ENCODE peak calls at places on chromosomes 4 and X, in ten cellular contexts. F is T-helper 1 cell, I is K562, S is Daoy, O is AG09309, W is AG10803, G is NCI-H1417 treated with DMSO at 0.1 percent for 48 hours, H is naive B cell, Z is head of caudate nucleus, Q is immature natural killer cell. L is an unnamed sample.
A peak's percentile ranks its signal among the peaks of the same experiment; 100 is the strongest.

GRCh38 chr4:54296548-54297203 is 67.6 kb downstream of the PDGFRA start:
- DNase-seq in F (no peak), I (no peak), S (no peak), O (no peak), W (no peak), G (no peak), H (no peak), Z (peak; percentile 53), Q (no peak), L (no peak)

GRCh38 chr4:144621681-144622080 is 24.3 kb upstream of the HHIP start:
- DNase-seq in F (no peak), I (no peak), S (no peak), O (no peak), W (no peak), G (no peak), H (no peak), Z (no peak), Q (no peak), L (no peak)

GRCh38 chr4:128288689-128289106 is 1.1 kb upstream of the PGRMC2 start:
- DNase-seq in F (peak; percentile 35), I (peak; percentile 65), S (peak; percentile 5), O (no peak), W (peak; percentile 34), G (no peak), H (no peak), Z (no peak), Q (peak; percentile 79), L (no peak)

GRCh38 chr4:128155231-128155855 is 94.2 kb downstream of the LARP1B start:
- DNase-seq in F (no peak), I (no peak), S (no peak), O (no peak), W (no peak), G (no peak), H (no peak), Z (no peak), Q (no peak), L (no peak)

GRCh38 chr4:87120411-87121162 is 99.8 kb downstream of the KLHL8 start:
- DNase-seq in F (no peak), I (no peak), S (no peak), O (no peak), W (no peak), G (no peak), H (no peak), Z (peak; percentile 60), Q (no peak), L (no peak)

GRCh38 chrX:47707031-47707780 is 48.2 kb upstream of the UXT start:
- DNase-seq in F (no peak), I (peak; percentile 58), S (no peak), O (no peak), W (peak; percentile 41), G (no peak), H (no peak), Z (no peak), Q (no peak), L (no peak)

GRCh38 chr4:184416913-184417734 is 57.2 kb downstream of the IRF2 start:
- DNase-seq in F (peak; percentile 18), I (no peak), S (peak; percentile 13), O (no peak), W (no peak), G (no peak), H (peak; percentile 41), Z (no peak), Q (peak; percentile 63), L (no peak)

GRCh38 chr4:95217197-95217596 is 331.6 kb downstream of the UNC5C start:
- DNase-seq in F (no peak), I (no peak), S (no peak), O (no peak), W (no peak), G (no peak), H (no peak), Z (no peak), Q (no peak), L (no peak)

GRCh38 chr4:109665783-109666455 is 37.3 kb downstream of the CASP6 start:
- DNase-seq in F (no peak), I (no peak), S (no peak), O (no peak), W (no peak), G (no peak), H (no peak), Z (no peak), Q (no peak), L (no peak)

GRCh38 chr4:7360802-7361201 is 73.9 kb downstream of the PSAPL1 start:
- DNase-seq in F (no peak), I (no peak), S (no peak), O (no peak), W (no peak), G (no peak), H (no peak), Z (peak; percentile 61), Q (no peak), L (no peak)

GRCh38 chrX:42714981-42715688 is 62.8 kb downstream of the PPP1R2C start:
- DNase-seq in F (peak; percentile 9), I (peak; percentile 1), S (no peak), O (no peak), W (no peak), G (no peak), H (no peak), Z (peak; percentile 85), Q (peak; percentile 23), L (peak; percentile 68)

GRCh38 chrX:44889824-44890223 is 16.8 kb downstream of the KDM6A start:
- DNase-seq in F (no peak), I (no peak), S (no peak), O (no peak), W (no peak), G (no peak), H (no peak), Z (no peak), Q (no peak), L (no peak)